ENCODE peak calls at places on chromosomes 4 and X, in five cellular contexts. B is PC-3, P is HFFc6, Q is astrocyte, Z is coronary artery. R is an unnamed sample.

GRCh38 chr4:124337874-124338273 is 374.7 kb downstream of the ANKRD50 start:
- DNase-seq in Z (no peak), P (no peak), B (no peak), Q (no peak), R (no peak)

GRCh38 chr4:96004341-96004740 is 164.4 kb downstream of the PDHA2 start:
- DNase-seq in Z (no peak), B (no peak), Q (no peak), P (no peak), R (no peak)

GRCh38 chr4:144712775-144713174 is 66.8 kb downstream of the HHIP start:
- DNase-seq in Z (no peak), Q (peak), B (peak), P (peak), R (no peak)

GRCh38 chr4:177047851-177048174 is 255.1 kb upstream of the VEGFC start:
- DNase-seq in P (peak), Z (no peak), B (peak), Q (peak), R (no peak)

GRCh38 chr4:99563310-99564186 is at the start of gene TRMT10A:
- DNase-seq in Z (peak), B (peak), Q (peak), P (peak), R (peak)

GRCh38 chr4:7759221-7759620 is 180.4 kb downstream of the AFAP1 start:
- DNase-seq in P (no peak), Q (no peak), B (no peak), Z (no peak), R (no peak)

GRCh38 chr4:124030038-124030638 is 633.5 kb downstream of the SPRY1 start:
- DNase-seq in Z (no peak), P (no peak), Q (no peak), B (no peak), R (no peak)

GRCh38 chr4:164023214-164023613 is 528.7 kb downstream of the TMA16 start:
- DNase-seq in Q (no peak), P (no peak), B (no peak), Z (no peak), R (no peak)

GRCh38 chr4:170091069-170091696 is 1.4 kb upstream of the AADAT start:
- DNase-seq in Z (no peak), Q (no peak), P (no peak), B (no peak), R (no peak)

GRCh38 chr4:170089274-170089742 is 448 bp downstream of the AADAT start:
- DNase-seq in Q (peak), Z (no peak), B (peak), P (peak), R (peak)

GRCh38 chr4:170089743-170090666 is at the start of gene AADAT:
- DNase-seq in Q (peak), P (peak), Z (peak), B (peak), R (peak)

GRCh38 chr4:170088686-170089085 is 1.1 kb downstream of the AADAT start:
- DNase-seq in B (no peak), Q (no peak), Z (no peak), P (no peak), R (no peak)

DNA sequence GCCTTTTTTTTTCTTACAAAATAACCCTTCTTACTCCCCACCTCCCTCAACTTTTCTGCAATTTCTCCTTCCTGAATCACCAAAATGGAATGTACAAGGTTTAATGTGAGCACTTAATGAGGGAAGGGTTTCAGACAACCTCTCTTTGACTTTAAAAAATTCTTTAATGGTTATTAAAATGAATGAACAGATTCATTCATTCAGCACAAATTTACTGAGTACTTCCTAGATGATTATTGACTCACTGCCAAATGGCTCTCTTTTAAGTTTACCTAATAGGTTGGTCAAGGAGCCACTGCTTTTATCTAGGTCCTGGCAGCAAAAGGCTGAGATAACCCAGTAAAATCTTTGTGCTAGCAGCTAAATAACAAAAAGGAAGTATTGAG is 904 bp upstream of the AADAT start:
- DNase-seq in P (no peak), Q (peak), B (peak), Z (no peak), R (no peak)
- TF ChIP-seq CTCF in P (no peak), Q (no peak), B (no peak), Z (no peak), R (no peak)

GRCh38 chr4:131002132-131002531 is 1906.2 kb downstream of the C4orf33 start:
- DNase-seq in Z (no peak), B (peak), Q (no peak), P (no peak), R (no peak)

GRCh38 chr4:131001371-131001770 is 1905.4 kb downstream of the C4orf33 start:
- DNase-seq in P (no peak), B (peak), Q (peak), Z (no peak), R (no peak)

DNA sequence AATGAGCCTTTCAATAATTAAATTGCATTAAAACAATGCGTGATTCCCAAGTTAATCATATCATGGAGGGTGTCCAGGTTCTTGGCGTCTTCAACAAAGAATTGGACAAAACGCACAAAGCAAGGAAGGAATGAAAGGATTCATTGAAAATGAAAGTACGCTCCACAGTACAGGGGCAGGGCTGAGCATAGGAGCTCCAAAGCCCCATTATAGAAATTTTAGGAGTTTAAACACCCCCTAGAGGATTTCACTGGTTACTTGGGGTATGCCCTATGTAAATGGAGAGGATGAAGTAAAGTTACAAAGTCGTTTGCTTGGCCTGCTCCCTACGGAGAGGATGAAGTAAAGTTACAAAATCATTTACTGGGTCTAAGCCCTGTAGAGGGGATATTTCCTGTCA is 1910.4 kb downstream of the C4orf33 start:
- DNase-seq in P (no peak), B (no peak), Q (no peak), Z (no peak), R (no peak)
- TF ChIP-seq CTCF in P (no peak), B (no peak), Q (no peak), Z (no peak), R (no peak)

GRCh38 chr4:185096032-185096653 is 46.9 kb upstream of the SLC25A4 start:
- DNase-seq in Z (no peak), P (peak), Q (peak), B (peak), R (peak)
- TF ChIP-seq CTCF in Z (peak), P (peak), Q (peak), B (peak), R (peak)

DNA sequence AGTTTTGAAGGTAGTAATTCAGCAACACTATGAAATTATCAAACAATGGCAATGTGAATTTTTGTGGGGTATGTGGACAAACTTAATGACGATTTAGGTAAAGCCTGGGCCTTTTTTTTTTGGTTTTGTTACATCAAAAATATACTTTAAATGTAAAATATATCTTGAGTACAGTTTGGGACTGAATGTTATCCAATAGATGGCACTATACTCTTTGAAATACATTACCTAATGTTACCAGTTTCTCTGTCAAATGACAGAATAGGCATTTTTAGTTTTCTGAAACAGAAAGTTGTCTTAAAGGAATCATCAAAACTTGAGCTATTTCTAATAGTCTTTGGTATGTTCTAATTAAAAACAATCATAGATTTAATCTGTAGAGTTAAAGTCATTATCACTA is 1651.9 kb downstream of the C4orf33 start:
- DNase-seq in P (no peak), B (peak), Z (no peak), Q (no peak), R (peak)
- TF ChIP-seq CTCF in P (peak), B (peak), Z (no peak), Q (peak), R (no peak)

DNA sequence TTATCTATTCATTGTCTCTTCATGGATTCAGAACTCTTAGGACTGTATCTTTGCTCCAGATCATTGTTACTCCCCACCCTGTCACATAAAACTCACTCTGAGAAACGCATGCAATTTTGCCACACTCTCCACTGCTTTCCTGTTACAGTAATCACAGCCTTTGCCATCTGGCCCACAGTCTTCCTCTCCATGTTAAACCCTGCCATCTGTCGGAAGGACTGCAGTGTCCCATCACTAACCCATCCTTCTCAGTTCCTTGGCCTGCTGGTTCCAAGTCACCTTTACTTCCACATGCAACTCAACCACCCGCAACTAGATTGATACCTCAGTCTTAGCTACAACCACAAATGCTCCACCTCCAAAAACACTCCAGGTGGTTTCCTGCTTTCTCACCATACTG is 308.7 kb upstream of the FAM241A start:
- DNase-seq in Q (no peak), P (no peak), Z (no peak), B (no peak), R (no peak)
- TF ChIP-seq CTCF in Q (no peak), P (no peak), Z (no peak), B (no peak), R (no peak)

GRCh38 chrX:110420771-110421498 is 62.3 kb downstream of the RTL9 start:
- DNase-seq in B (peak), Q (no peak), P (no peak), Z (no peak), R (no peak)
- TF ChIP-seq CTCF in B (peak), Q (peak), P (peak), Z (no peak), R (peak)

GRCh38 chr4:84167089-84167488 is 332.0 kb downstream of the NKX6-1 start:
- DNase-seq in Q (no peak), P (no peak), Z (no peak), B (no peak), R (no peak)
- TF ChIP-seq CTCF in Q (no peak), P (no peak), Z (no peak), B (no peak), R (no peak)

GRCh38 chrX:48833531-48834138 is 1.8 kb downstream of the PCSK1N start:
- DNase-seq in Z (no peak), P (no peak), Q (no peak), B (peak), R (no peak)
- TF ChIP-seq CTCF in Z (no peak), P (no peak), Q (no peak), B (peak), R (no peak)

DNA sequence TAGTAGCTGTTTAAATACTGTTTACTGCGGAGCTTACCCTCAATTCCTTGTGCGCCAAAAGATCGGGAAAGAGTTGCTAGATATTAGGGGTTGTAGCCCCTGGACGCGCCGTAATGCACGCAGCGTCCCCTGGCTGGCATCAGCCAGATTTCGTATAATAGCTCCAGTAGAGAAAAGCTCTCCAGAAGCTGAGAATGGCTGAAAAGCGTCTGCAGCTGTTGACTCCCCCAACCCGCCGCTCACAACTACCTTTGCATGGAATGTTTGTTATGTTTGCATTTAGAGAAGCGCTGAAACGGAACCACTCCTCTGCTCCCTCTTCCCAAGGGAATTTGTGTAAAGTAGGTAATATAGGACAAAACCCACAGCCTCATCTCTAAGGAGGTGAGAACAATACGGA is 3.7 kb downstream of the DOCK11 start:
- DNase-seq in Q (no peak), P (no peak), B (no peak), Z (no peak), R (no peak)
- TF ChIP-seq CTCF in Q (no peak), P (no peak), B (no peak), Z (no peak), R (no peak)

R was measured in GM13977.